ENCODE peak calls at places on chromosomes 6 and 20, in four cellular contexts. H, V, X and F are unnamed samples.

GRCh38 chr6:35948725-35949124 is 27.8 kb upstream of the SRPK1 start:
- DNase-seq in V (no peak), X (no peak), H (peak; percentile 60), F (no peak)

GRCh38 chr20:40749985-40750506 is 61.0 kb upstream of the MAFB start:
- DNase-seq in H (no peak), V (no peak), X (no peak), F (no peak)

GRCh38 chr6:43078651-43079050 is 2.5 kb downstream of the PTK7 start:
- DNase-seq in H (no peak), V (no peak), X (no peak), F (no peak)

GRCh38 chr6:42664718-42665117 is 57.7 kb downstream of the PRPH2 start:
- DNase-seq in H (no peak), V (no peak), X (no peak), F (no peak)

GRCh38 chr20:36975085-36975829 is 23.7 kb upstream of the SAMHD1 start:
- DNase-seq in V (no peak), H (no peak), X (peak; percentile 59), F (no peak)

GRCh38 chr6:136306466-136306865 is 16.8 kb upstream of the BCLAF1 start:
- DNase-seq in X (no peak), H (no peak), V (no peak), F (no peak)

GRCh38 chr6:147603392-147604081 is 95.0 kb downstream of the SAMD5 start:
- DNase-seq in H (no peak), V (no peak), X (no peak), F (no peak)

GRCh38 chr20:36454664-36455427 is 86.5 kb upstream of the MYL9 start:
- DNase-seq in H (peak; percentile 39), V (no peak), X (no peak), F (no peak)

GRCh38 chr20:37515876-37516275 is 5.2 kb upstream of the NNAT start:
- DNase-seq in H (no peak), X (no peak), V (no peak), F (no peak)

GRCh38 chr6:79913369-79913768 is 34.0 kb downstream of the ELOVL4 start:
- DNase-seq in X (no peak), V (no peak), H (peak; percentile 4), F (peak; percentile 41)

GRCh38 chr20:3616250-3616649 is 46.9 kb downstream of the GFRA4 start:
- DNase-seq in H (no peak), X (no peak), V (no peak), F (no peak)

GRCh38 chr20:4781211-4781610 is 59.5 kb downstream of the PRND start:
- DNase-seq in X (no peak), V (no peak), H (no peak), F (no peak)

GRCh38 chr6:77361018-77361417 is 102.3 kb downstream of the HTR1B start:
- DNase-seq in V (no peak), H (no peak), X (no peak), F (no peak)

GRCh38 chr6:114783083-114783482 is 440.3 kb upstream of the HS3ST5 start:
- DNase-seq in V (no peak), H (no peak), X (no peak), F (no peak)

GRCh38 chr6:137117605-137118004 is 55.8 kb downstream of the IL22RA2 start:
- DNase-seq in X (no peak), H (no peak), V (no peak), F (no peak)

GRCh38 chr20:61430228-61430624 is 178.2 kb downstream of the CDH4 start:
- DNase-seq in H (no peak), X (no peak), V (no peak), F (no peak)

GRCh38 chr6:431504-431903 is 40.0 kb downstream of the IRF4 start:
- DNase-seq in X (no peak), H (no peak), V (no peak), F (no peak)

GRCh38 chr6:88380618-88381288 is 214.6 kb upstream of the CNR1 start:
- DNase-seq in X (no peak), V (peak; percentile 42), H (no peak), F (no peak)

GRCh38 chr6:98118357-98119045 is 715.9 kb upstream of the POU3F2 start:
- DNase-seq in H (peak; percentile 16), V (no peak), X (no peak), F (no peak)

GRCh38 chr6:71529769-71530168 is 241.2 kb downstream of the OGFRL1 start:
- DNase-seq in H (no peak), V (no peak), X (no peak), F (no peak)

GRCh38 chr20:9609892-9610502 is 95.6 kb downstream of the LAMP5 start:
- DNase-seq in X (peak; percentile 2), V (peak; percentile 37), H (peak; percentile 55), F (peak; percentile 42)

GRCh38 chr6:36762123-36762522 is 64.5 kb downstream of the RAB44 start:
- DNase-seq in V (no peak), X (no peak), H (no peak), F (no peak)